ENCODE peak calls at places on chromosomes 2 and 18, in eight cellular contexts. One of them, this sample, is unnamed.

GRCh38 chr2:86439879-86440630 is 1.1 kb upstream of the KDM3A start:
- DNase-seq in T-helper 1 cell: no peak
- DNase-seq in suprapubic skin: no peak
- DNase-seq in SHP77: no peak
- DNase-seq in pancreas: no peak
- DNase-seq in RCC 7860: no peak
- DNase-seq in neuronal stem cell: no peak
- DNase-seq in RKO: peak; percentile 9
- DNase-seq in this sample: no peak

GRCh38 chr18:31233550-31234306 is 71.1 kb upstream of the DSC1 start:
- DNase-seq in T-helper 1 cell: no peak
- DNase-seq in suprapubic skin: no peak
- DNase-seq in SHP77: no peak
- DNase-seq in pancreas: peak; percentile 41
- DNase-seq in RCC 7860: no peak
- DNase-seq in neuronal stem cell: no peak
- DNase-seq in RKO: no peak
- DNase-seq in this sample: no peak

GRCh38 chr2:166360906-166361305 is 14.8 kb downstream of the SCN9A start:
- DNase-seq in T-helper 1 cell: no peak
- DNase-seq in suprapubic skin: no peak
- DNase-seq in SHP77: no peak
- DNase-seq in pancreas: no peak
- DNase-seq in RCC 7860: no peak
- DNase-seq in neuronal stem cell: no peak
- DNase-seq in RKO: no peak
- DNase-seq in this sample: no peak

GRCh38 chr2:172858473-172858745 is 122.8 kb downstream of the RAPGEF4 start:
- DNase-seq in T-helper 1 cell: no peak
- DNase-seq in suprapubic skin: no peak
- DNase-seq in SHP77: no peak
- DNase-seq in pancreas: peak; percentile 33
- DNase-seq in RCC 7860: no peak
- DNase-seq in neuronal stem cell: no peak
- DNase-seq in RKO: no peak
- DNase-seq in this sample: no peak

GRCh38 chr2:216408426-216409315 is 3.6 kb upstream of the SMARCAL1 start:
- DNase-seq in T-helper 1 cell: no peak
- DNase-seq in suprapubic skin: no peak
- DNase-seq in SHP77: no peak
- DNase-seq in pancreas: no peak
- DNase-seq in RCC 7860: no peak
- DNase-seq in neuronal stem cell: no peak
- DNase-seq in RKO: no peak
- DNase-seq in this sample: no peak

GRCh38 chr2:103980401-103980800 is 873.5 kb upstream of the POU3F3 start:
- DNase-seq in T-helper 1 cell: no peak
- DNase-seq in suprapubic skin: no peak
- DNase-seq in SHP77: no peak
- DNase-seq in pancreas: no peak
- DNase-seq in RCC 7860: no peak
- DNase-seq in neuronal stem cell: no peak
- DNase-seq in RKO: no peak
- DNase-seq in this sample: no peak

GRCh38 chr2:234290671-234291070 is 206.2 kb downstream of the ARL4C start:
- DNase-seq in T-helper 1 cell: peak; percentile 68
- DNase-seq in suprapubic skin: no peak
- DNase-seq in SHP77: no peak
- DNase-seq in pancreas: no peak
- DNase-seq in RCC 7860: peak; percentile 52
- DNase-seq in neuronal stem cell: no peak
- DNase-seq in RKO: no peak
- DNase-seq in this sample: no peak

GRCh38 chr2:30209227-30209626 is 22.1 kb upstream of the LBH start:
- DNase-seq in T-helper 1 cell: no peak
- DNase-seq in suprapubic skin: no peak
- DNase-seq in SHP77: no peak
- DNase-seq in pancreas: no peak
- DNase-seq in RCC 7860: no peak
- DNase-seq in neuronal stem cell: no peak
- DNase-seq in RKO: no peak
- DNase-seq in this sample: no peak

GRCh38 chr2:222024934-222025890 is 273.6 kb downstream of the PAX3 start:
- DNase-seq in T-helper 1 cell: no peak
- DNase-seq in suprapubic skin: no peak
- DNase-seq in SHP77: peak; percentile 23
- DNase-seq in pancreas: no peak
- DNase-seq in RCC 7860: peak; percentile 21
- DNase-seq in neuronal stem cell: peak; percentile 60
- DNase-seq in RKO: peak; percentile 23
- DNase-seq in this sample: peak; percentile 83

GRCh38 chr2:231726276-231726675 is 18.0 kb downstream of the PTMA start:
- DNase-seq in T-helper 1 cell: no peak
- DNase-seq in suprapubic skin: no peak
- DNase-seq in SHP77: no peak
- DNase-seq in pancreas: no peak
- DNase-seq in RCC 7860: no peak
- DNase-seq in neuronal stem cell: no peak
- DNase-seq in RKO: no peak
- DNase-seq in this sample: no peak

GRCh38 chr2:62660087-62660486 is 45.4 kb upstream of the EHBP1 start:
- DNase-seq in T-helper 1 cell: no peak
- DNase-seq in suprapubic skin: no peak
- DNase-seq in SHP77: no peak
- DNase-seq in pancreas: no peak
- DNase-seq in RCC 7860: no peak
- DNase-seq in neuronal stem cell: no peak
- DNase-seq in RKO: no peak
- DNase-seq in this sample: no peak

GRCh38 chr2:236628256-236628961 is 58.8 kb downstream of the ACKR3 start:
- DNase-seq in T-helper 1 cell: no peak
- DNase-seq in suprapubic skin: peak; percentile 56
- DNase-seq in SHP77: no peak
- DNase-seq in pancreas: no peak
- DNase-seq in RCC 7860: no peak
- DNase-seq in neuronal stem cell: no peak
- DNase-seq in RKO: no peak
- DNase-seq in this sample: no peak

GRCh38 chr2:94956797-94957391 is 68.6 kb upstream of the MAL start:
- DNase-seq in T-helper 1 cell: no peak
- DNase-seq in suprapubic skin: no peak
- DNase-seq in SHP77: peak; percentile 21
- DNase-seq in pancreas: no peak
- DNase-seq in RCC 7860: peak; percentile 21
- DNase-seq in neuronal stem cell: peak; percentile 17
- DNase-seq in RKO: peak; percentile 56
- DNase-seq in this sample: peak; percentile 3

GRCh38 chr2:134011936-134012586 is 241.8 kb upstream of the MGAT5 start:
- DNase-seq in T-helper 1 cell: no peak
- DNase-seq in suprapubic skin: no peak
- DNase-seq in SHP77: no peak
- DNase-seq in pancreas: no peak
- DNase-seq in RCC 7860: no peak
- DNase-seq in neuronal stem cell: no peak
- DNase-seq in RKO: no peak
- DNase-seq in this sample: no peak

GRCh38 chr2:238026953-238027505 is 33.8 kb upstream of the SCLY start:
- DNase-seq in T-helper 1 cell: no peak
- DNase-seq in suprapubic skin: no peak
- DNase-seq in SHP77: no peak
- DNase-seq in pancreas: no peak
- DNase-seq in RCC 7860: no peak
- DNase-seq in neuronal stem cell: no peak
- DNase-seq in RKO: no peak
- DNase-seq in this sample: no peak

GRCh38 chr2:48696881-48697280 is 58.6 kb downstream of the LHCGR start:
- DNase-seq in T-helper 1 cell: no peak
- DNase-seq in suprapubic skin: no peak
- DNase-seq in SHP77: no peak
- DNase-seq in pancreas: no peak
- DNase-seq in RCC 7860: no peak
- DNase-seq in neuronal stem cell: no peak
- DNase-seq in RKO: no peak
- DNase-seq in this sample: no peak

GRCh38 chr2:47888581-47889280 is 17.6 kb downstream of the FBXO11 start:
- DNase-seq in T-helper 1 cell: no peak
- DNase-seq in suprapubic skin: no peak
- DNase-seq in SHP77: no peak
- DNase-seq in pancreas: no peak
- DNase-seq in RCC 7860: no peak
- DNase-seq in neuronal stem cell: no peak
- DNase-seq in RKO: no peak
- DNase-seq in this sample: no peak

GRCh38 chr2:66853585-66853984 is 418.7 kb downstream of the MEIS1 start:
- DNase-seq in T-helper 1 cell: no peak
- DNase-seq in suprapubic skin: no peak
- DNase-seq in SHP77: no peak
- DNase-seq in pancreas: no peak
- DNase-seq in RCC 7860: no peak
- DNase-seq in neuronal stem cell: no peak
- DNase-seq in RKO: no peak
- DNase-seq in this sample: no peak

GRCh38 chr2:165646321-165646801 is 147.7 kb downstream of the GALNT3 start:
- DNase-seq in T-helper 1 cell: no peak
- DNase-seq in suprapubic skin: no peak
- DNase-seq in SHP77: no peak
- DNase-seq in pancreas: no peak
- DNase-seq in RCC 7860: no peak
- DNase-seq in neuronal stem cell: no peak
- DNase-seq in RKO: no peak
- DNase-seq in this sample: no peak

GRCh38 chr2:19711470-19712372 is 190.1 kb downstream of the TTC32 start:
- DNase-seq in T-helper 1 cell: no peak
- DNase-seq in suprapubic skin: peak; percentile 75
- DNase-seq in SHP77: peak; percentile 19
- DNase-seq in pancreas: no peak
- DNase-seq in RCC 7860: peak; percentile 93
- DNase-seq in neuronal stem cell: peak; percentile 68
- DNase-seq in RKO: peak; percentile 43
- DNase-seq in this sample: peak; percentile 89

GRCh38 chr18:35778850-35779634 is 193.4 kb upstream of the RMP24 start:
- DNase-seq in T-helper 1 cell: no peak
- DNase-seq in suprapubic skin: no peak
- DNase-seq in SHP77: no peak
- DNase-seq in pancreas: no peak
- DNase-seq in RCC 7860: no peak
- DNase-seq in neuronal stem cell: no peak
- DNase-seq in RKO: no peak
- DNase-seq in this sample: no peak

GRCh38 chr2:127411609-127412370 is 6.4 kb upstream of the PROC start:
- DNase-seq in T-helper 1 cell: no peak
- DNase-seq in suprapubic skin: no peak
- DNase-seq in SHP77: peak; percentile 57
- DNase-seq in pancreas: no peak
- DNase-seq in RCC 7860: no peak
- DNase-seq in neuronal stem cell: no peak
- DNase-seq in RKO: no peak
- DNase-seq in this sample: no peak

GRCh38 chr2:100260712-100261620 is 61.3 kb downstream of the LONRF2 start:
- DNase-seq in T-helper 1 cell: no peak
- DNase-seq in suprapubic skin: no peak
- DNase-seq in SHP77: peak; percentile 59
- DNase-seq in pancreas: no peak
- DNase-seq in RCC 7860: peak; percentile 49
- DNase-seq in neuronal stem cell: peak; percentile 68
- DNase-seq in RKO: peak; percentile 34
- DNase-seq in this sample: peak; percentile 76

GRCh38 chr2:215764441-215765048 is 248.8 kb downstream of the MREG start:
- DNase-seq in T-helper 1 cell: no peak
- DNase-seq in suprapubic skin: no peak
- DNase-seq in SHP77: no peak
- DNase-seq in pancreas: no peak
- DNase-seq in RCC 7860: peak; percentile 80
- DNase-seq in neuronal stem cell: no peak
- DNase-seq in RKO: peak; percentile 5
- DNase-seq in this sample: no peak

GRCh38 chr18:45384137-45384998 is 230.9 kb upstream of the SLC14A2 start:
- DNase-seq in T-helper 1 cell: no peak
- DNase-seq in suprapubic skin: peak; percentile 68
- DNase-seq in SHP77: peak; percentile 59
- DNase-seq in pancreas: peak; percentile 49
- DNase-seq in RCC 7860: peak; percentile 22
- DNase-seq in neuronal stem cell: peak; percentile 70
- DNase-seq in RKO: peak; percentile 71
- DNase-seq in this sample: peak; percentile 46

GRCh38 chr2:120602251-120602650 is 133.4 kb upstream of the GLI2 start:
- DNase-seq in T-helper 1 cell: no peak
- DNase-seq in suprapubic skin: no peak
- DNase-seq in SHP77: no peak
- DNase-seq in pancreas: no peak
- DNase-seq in RCC 7860: no peak
- DNase-seq in neuronal stem cell: no peak
- DNase-seq in RKO: no peak
- DNase-seq in this sample: no peak

GRCh38 chr2:79591281-79591680 is 78.4 kb downstream of the CTNNA2 start:
- DNase-seq in T-helper 1 cell: no peak
- DNase-seq in suprapubic skin: no peak
- DNase-seq in SHP77: no peak
- DNase-seq in pancreas: no peak
- DNase-seq in RCC 7860: no peak
- DNase-seq in neuronal stem cell: no peak
- DNase-seq in RKO: no peak
- DNase-seq in this sample: no peak

GRCh38 chr2:159549234-159549633 is 67.1 kb downstream of the BAZ2B start:
- DNase-seq in T-helper 1 cell: no peak
- DNase-seq in suprapubic skin: no peak
- DNase-seq in SHP77: no peak
- DNase-seq in pancreas: no peak
- DNase-seq in RCC 7860: peak; percentile 17
- DNase-seq in neuronal stem cell: no peak
- DNase-seq in RKO: no peak
- DNase-seq in this sample: no peak

GRCh38 chr2:239274391-239275001 is 126.3 kb downstream of the HDAC4 start:
- DNase-seq in T-helper 1 cell: no peak
- DNase-seq in suprapubic skin: peak; percentile 84
- DNase-seq in SHP77: peak; percentile 63
- DNase-seq in pancreas: no peak
- DNase-seq in RCC 7860: peak; percentile 47
- DNase-seq in neuronal stem cell: peak; percentile 42
- DNase-seq in RKO: peak; percentile 55
- DNase-seq in this sample: no peak

GRCh38 chr18:10403675-10404074 is 50.8 kb upstream of the APCDD1 start:
- DNase-seq in T-helper 1 cell: no peak
- DNase-seq in suprapubic skin: no peak
- DNase-seq in SHP77: no peak
- DNase-seq in pancreas: no peak
- DNase-seq in RCC 7860: no peak
- DNase-seq in neuronal stem cell: peak; percentile 63
- DNase-seq in RKO: no peak
- DNase-seq in this sample: no peak

GRCh38 chr2:13696601-13697000 is 935.9 kb upstream of the LRATD1 start:
- DNase-seq in T-helper 1 cell: no peak
- DNase-seq in suprapubic skin: no peak
- DNase-seq in SHP77: no peak
- DNase-seq in pancreas: no peak
- DNase-seq in RCC 7860: no peak
- DNase-seq in neuronal stem cell: no peak
- DNase-seq in RKO: no peak
- DNase-seq in this sample: no peak

GRCh38 chr2:173076557-173077345 is 1.1 kb downstream of the MAP3K20 start:
- DNase-seq in T-helper 1 cell: no peak
- DNase-seq in suprapubic skin: no peak
- DNase-seq in SHP77: no peak
- DNase-seq in pancreas: peak; percentile 46
- DNase-seq in RCC 7860: peak; percentile 8
- DNase-seq in neuronal stem cell: peak; percentile 23
- DNase-seq in RKO: peak; percentile 46
- DNase-seq in this sample: no peak

GRCh38 chr2:166539340-166540162 is 45.5 kb upstream of the SCN7A start:
- DNase-seq in T-helper 1 cell: no peak
- DNase-seq in suprapubic skin: no peak
- DNase-seq in SHP77: peak; percentile 41
- DNase-seq in pancreas: peak; percentile 30
- DNase-seq in RCC 7860: peak; percentile 43
- DNase-seq in neuronal stem cell: peak; percentile 73
- DNase-seq in RKO: peak; percentile 55
- DNase-seq in this sample: peak; percentile 68

GRCh38 chr18:67104700-67105284 is 411.7 kb downstream of the DSEL start:
- DNase-seq in T-helper 1 cell: no peak
- DNase-seq in suprapubic skin: peak; percentile 73
- DNase-seq in SHP77: peak; percentile 80
- DNase-seq in pancreas: peak; percentile 43
- DNase-seq in RCC 7860: peak; percentile 23
- DNase-seq in neuronal stem cell: peak; percentile 49
- DNase-seq in RKO: peak; percentile 80
- DNase-seq in this sample: peak; percentile 51